ENCODE peak calls at places on chromosomes 11 and 22, in four cellular contexts. F is CD4-positive, alpha-beta memory T cell; W is endodermal cell; Z is cardiac muscle cell. Y is an unnamed sample. For H3K4me1 and H3K9me3, the result is how much of the 10 kb centered on the place peaks cover.

GRCh38 chr11:92556435-92556834 is 331.8 kb downstream of the FAT3 start:
- DNase-seq in F (no peak), W (peak), Z (peak), Y (no peak)

GRCh38 chr22:38338772-38339379 is 21.6 kb upstream of the CSNK1E start:
- DNase-seq in F (no peak), W (peak), Z (no peak), Y (peak)

GRCh38 chr22:40547729-40548143 is 88.8 kb downstream of the MRTFA start:
- DNase-seq in F (no peak), W (no peak), Z (no peak), Y (no peak)

GRCh38 chr11:34235189-34235588 is 122.6 kb downstream of the ABTB2 start:
- DNase-seq in F (no peak), W (no peak), Z (no peak), Y (no peak)

GRCh38 chr11:62933775-62934495 is 12.8 kb upstream of the CHRM1 start:
- DNase-seq in F (no peak), W (no peak), Z (no peak), Y (no peak)

GRCh38 chr11:102874842-102875241 is at the start of gene MMP12:
- DNase-seq in F (no peak), W (no peak), Z (no peak), Y (no peak)

GRCh38 chr11:58923300-58923788 is 15.9 kb upstream of the GLYATL1 start:
- DNase-seq in F (no peak), W (peak), Z (peak), Y (peak)

GRCh38 chr22:40436460-40437431 is 66.4 kb downstream of the SGSM3 start:
- DNase-seq in F (peak), W (peak), Z (peak), Y (no peak)

GRCh38 chr22:30017375-30017774 is 62.9 kb upstream of the HORMAD2 start:
- DNase-seq in F (no peak), W (no peak), Z (no peak), Y (no peak)

GRCh38 chr22:45319319-45319675 is 9.6 kb downstream of the FAM118A start:
- DNase-seq in F (no peak), W (no peak), Z (no peak), Y (no peak)
- H3K4me1 ChIP-seq in F (half or more), W (under half), Z (half or more), Y (under half)

DNA sequence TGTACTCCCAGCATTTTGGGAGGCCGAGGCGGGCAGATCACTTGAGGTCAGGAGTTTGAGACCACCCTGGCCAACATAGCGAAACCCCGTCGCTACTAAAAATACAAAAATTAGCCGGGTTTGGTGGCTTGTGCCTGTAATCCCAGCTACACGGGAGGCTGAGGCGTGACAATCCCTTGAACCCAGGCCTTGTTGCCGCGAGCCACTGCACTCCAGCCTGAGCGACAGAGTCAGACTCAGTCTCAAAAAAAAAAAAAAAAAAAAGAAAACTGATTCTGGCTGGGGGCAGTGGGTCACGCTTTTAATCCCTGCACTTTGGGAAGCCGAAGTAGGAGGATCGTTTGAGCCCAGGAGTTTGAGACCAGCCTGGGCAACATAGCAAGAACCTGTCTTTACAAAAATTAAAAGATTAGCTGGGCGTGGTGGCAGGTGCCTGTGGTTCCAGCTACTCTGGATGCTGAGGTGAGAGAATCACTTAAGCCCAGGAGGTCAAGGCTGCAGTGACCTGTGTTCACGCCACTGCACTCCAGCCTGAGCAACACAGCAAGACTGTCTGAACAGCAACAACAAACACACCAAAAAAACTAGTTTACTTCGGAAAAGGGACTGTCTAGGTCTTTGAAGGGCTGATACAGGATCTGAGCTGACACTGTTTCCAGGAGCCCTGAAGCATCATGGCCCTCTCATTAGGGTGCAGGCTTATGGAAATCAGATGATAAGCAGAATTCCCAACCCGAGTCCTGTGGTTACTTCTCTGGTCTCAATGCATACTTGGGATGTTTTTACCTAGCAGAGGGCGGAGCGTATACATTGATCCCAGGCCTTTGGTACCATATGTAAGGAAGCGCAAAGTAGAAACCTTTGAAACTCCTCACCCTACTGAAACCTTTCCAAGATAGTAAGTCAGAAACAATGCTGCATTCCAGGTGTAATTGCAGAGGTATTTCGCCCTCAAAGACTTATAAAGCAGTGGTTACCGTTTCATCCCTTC is 1.8 kb upstream of the CHKB start:
- DNase-seq in F (no peak), W (peak), Z (no peak), Y (no peak)
- H3K4me3 ChIP-seq in F (no peak), W (peak), Z (no peak), Y (peak)

DNA sequence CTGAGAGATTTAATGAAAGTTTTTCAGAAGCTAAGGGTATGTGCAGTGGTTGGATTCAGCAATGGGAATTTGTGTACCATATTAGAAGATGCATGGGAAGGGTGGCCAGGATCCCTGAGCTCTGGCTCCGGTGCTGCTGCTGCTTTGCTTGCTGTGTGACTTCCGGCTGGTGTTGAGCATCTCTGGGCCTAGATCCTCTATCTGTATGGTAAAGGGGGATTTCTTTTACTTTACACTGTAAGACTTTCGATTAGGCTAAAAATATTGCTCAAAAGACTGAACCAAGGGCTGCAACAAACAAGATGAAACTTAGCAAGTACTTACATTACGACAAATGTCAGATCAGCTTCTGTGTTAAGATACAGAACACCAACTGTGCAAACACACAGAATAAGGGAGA is 39.1 kb downstream of the XRRA1 start:
- DNase-seq in F (no peak), W (no peak), Z (no peak), Y (no peak)
- H3K9me3 ChIP-seq in F (under half), W (under half), Z (under half), Y (under half)

DNA sequence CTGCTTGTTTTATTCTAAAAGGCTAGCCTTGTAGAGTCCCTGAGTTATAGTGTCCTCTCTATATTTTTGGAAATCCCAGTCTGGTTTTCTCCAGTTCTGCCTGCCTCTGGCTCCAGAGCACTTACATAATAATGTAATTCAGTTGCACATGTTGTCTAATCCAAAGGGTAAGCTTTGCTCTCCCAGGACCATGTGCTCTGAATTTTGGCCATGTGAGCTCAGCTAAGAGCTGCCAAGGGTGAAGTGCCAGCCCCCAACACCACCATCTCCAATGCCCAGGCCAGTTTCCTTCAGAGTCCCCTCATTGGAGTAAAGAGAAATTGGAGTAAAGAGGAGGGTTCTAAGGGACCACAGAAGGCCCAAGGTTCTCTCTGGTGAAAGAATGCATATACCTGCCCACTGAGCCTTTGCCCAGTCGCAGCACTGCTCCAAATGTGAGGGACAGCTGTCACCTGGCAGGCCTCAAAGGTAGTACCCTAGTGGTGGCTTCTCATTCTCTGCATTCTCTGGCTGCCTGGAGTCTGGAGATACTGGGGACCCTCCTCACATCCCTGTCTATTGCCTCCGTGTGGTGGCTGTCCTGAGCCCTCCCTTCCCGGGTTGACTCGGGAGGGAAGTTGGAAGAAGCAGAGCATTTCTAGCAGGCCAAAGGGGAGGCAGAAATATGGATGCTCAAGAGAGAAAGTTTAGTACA is 4.9 kb downstream of the CRY2 start:
- DNase-seq in F (no peak), W (peak), Z (no peak), Y (no peak)
- H3K4me1 ChIP-seq in F (under half), W (under half), Z (under half), Y (under half)

GRCh38 chr11:78940500-78941225 is 366.0 kb upstream of the NARS2 start:
- DNase-seq in F (no peak), W (peak), Z (peak), Y (no peak)
- H3K4me3 ChIP-seq in F (no peak), W (no peak), Z (no peak), Y (no peak)

GRCh38 chr22:48717076-48717810 is 1110.4 kb downstream of the BRD1 start:
- DNase-seq in F (no peak), W (peak), Z (no peak), Y (no peak)
- H3K9me3 ChIP-seq in F (under half), W (under half), Z (under half), Y (under half)

GRCh38 chr11:65560555-65561418 is 2.6 kb upstream of the LTBP3 start:
- DNase-seq in F (no peak), W (peak), Z (peak), Y (no peak)

GRCh38 chr11:65558002-65558784 is at the start of gene LTBP3:
- DNase-seq in F (no peak), W (peak), Z (peak), Y (peak)

GRCh38 chr11:65558785-65559509 is 788 bp upstream of the LTBP3 start:
- DNase-seq in F (no peak), W (peak), Z (no peak), Y (no peak)

GRCh38 chr11:65559951-65560537 is 1.9 kb upstream of the LTBP3 start:
- DNase-seq in F (no peak), W (peak), Z (no peak), Y (no peak)

GRCh38 chr11:65559535-65559934 is 1.4 kb upstream of the LTBP3 start:
- DNase-seq in F (no peak), W (no peak), Z (no peak), Y (no peak)
- H3K4me1 ChIP-seq in F (half or more), W (under half), Z (under half), Y (under half)

Y was measured in HAP-1.